ENCODE peak calls at places on chromosomes 6 and 20, in seven cellular contexts. N is CD4-positive, alpha-beta T cell; W is GM23338; E is psoas muscle; Y is thoracic aorta; M is tibial artery; I is RWPE1. X is an unnamed sample.

GRCh38 chr6:158033751-158034702 is 52.4 kb downstream of the SYNJ2 start:
- DNase-seq in N (no peak), W (no peak), E (no peak), Y (no peak), M (peak), I (no peak), X (no peak)

GRCh38 chr6:52384145-52384766 is 22.3 kb downstream of the PAQR8 start:
- DNase-seq in N (no peak), W (no peak), E (no peak), Y (no peak), M (no peak), I (no peak), X (no peak)

GRCh38 chr6:131923356-131923755 is 27.8 kb downstream of the CCN2 start:
- DNase-seq in N (no peak), W (peak), E (peak), Y (no peak), M (no peak), I (no peak), X (no peak)

GRCh38 chr6:153032255-153032882 is 29.9 kb upstream of the MTRF1L start:
- DNase-seq in N (no peak), W (peak), E (no peak), Y (no peak), M (no peak), I (peak), X (no peak)

GRCh38 chr6:39051399-39052122 is 3.0 kb downstream of the GLP1R start:
- DNase-seq in N (no peak), W (no peak), E (no peak), Y (no peak), M (no peak), I (no peak), X (no peak)

GRCh38 chr6:90493332-90493731 is 93.5 kb downstream of the MAP3K7 start:
- DNase-seq in N (no peak), W (no peak), E (no peak), Y (no peak), M (no peak), I (no peak), X (no peak)

GRCh38 chr20:18188446-18188845 is 50.8 kb downstream of the KAT14 start:
- DNase-seq in N (no peak), W (no peak), E (no peak), Y (no peak), M (no peak), I (no peak), X (no peak)

GRCh38 chr6:5173862-5174643 is 86.7 kb downstream of the LYRM4 start:
- DNase-seq in N (peak), W (peak), E (no peak), Y (no peak), M (no peak), I (no peak), X (peak)

GRCh38 chr20:3563548-3564177 is 92.8 kb downstream of the ATRN start:
- DNase-seq in N (no peak), W (peak), E (no peak), Y (no peak), M (no peak), I (peak), X (no peak)

GRCh38 chr20:41570552-41570951 is 47.6 kb downstream of the CHD6 start:
- DNase-seq in N (no peak), W (no peak), E (no peak), Y (no peak), M (no peak), I (no peak), X (no peak)

GRCh38 chr6:31750411-31751022 is 10.7 kb downstream of the MSH5 start:
- DNase-seq in N (no peak), W (no peak), E (no peak), Y (no peak), M (no peak), I (no peak), X (no peak)

GRCh38 chr6:10901751-10902150 is 14.9 kb downstream of the SYCP2L start:
- DNase-seq in N (no peak), W (no peak), E (no peak), Y (no peak), M (no peak), I (no peak), X (no peak)

GRCh38 chr20:17849901-17850673 is 118.5 kb downstream of the SNX5 start:
- DNase-seq in N (no peak), W (no peak), E (peak), Y (peak), M (peak), I (peak), X (no peak)

GRCh38 chr20:22499475-22500174 is 84.7 kb downstream of the FOXA2 start:
- DNase-seq in N (no peak), W (no peak), E (no peak), Y (no peak), M (no peak), I (no peak), X (no peak)

GRCh38 chr6:30463651-30464618 is 25.4 kb upstream of the HLA-E start:
- DNase-seq in N (peak), W (peak), E (peak), Y (no peak), M (peak), I (no peak), X (peak)

GRCh38 chr6:149484733-149485700 is at the start of gene ZC3H12D:
- DNase-seq in N (peak), W (no peak), E (peak), Y (no peak), M (peak), I (no peak), X (peak)

GRCh38 chr6:20644667-20645370 is 110.6 kb downstream of the CDKAL1 start:
- DNase-seq in N (no peak), W (no peak), E (no peak), Y (no peak), M (no peak), I (no peak), X (no peak)

GRCh38 chr20:62486431-62486954 is 10.7 kb upstream of the GATA5 start:
- DNase-seq in N (no peak), W (no peak), E (no peak), Y (no peak), M (no peak), I (no peak), X (no peak)

GRCh38 chr20:10478930-10479329 is 43.8 kb downstream of the SLX4IP start:
- DNase-seq in N (no peak), W (no peak), E (no peak), Y (no peak), M (no peak), I (no peak), X (no peak)

GRCh38 chr6:83265384-83265783 is 72.2 kb downstream of the RWDD2A start:
- DNase-seq in N (no peak), W (no peak), E (no peak), Y (no peak), M (no peak), I (no peak), X (no peak)
- TF ChIP-seq CTCF in N (no peak), W (no peak), E (no peak), Y (no peak), M (no peak), I (no peak), X (no peak)

GRCh38 chr6:111464184-111464583 is 18.8 kb downstream of the REV3L start:
- DNase-seq in N (no peak), W (no peak), E (no peak), Y (no peak), M (no peak), I (no peak), X (no peak)
- H3K27ac ChIP-seq in N (no peak), W (no peak), E (no peak), Y (no peak), M (no peak), I (no peak), X (no peak)

GRCh38 chr6:144090384-144090783 is 5.0 kb downstream of the SF3B5 start:
- DNase-seq in N (no peak), W (no peak), E (no peak), Y (no peak), M (no peak), I (no peak), X (no peak)
- TF ChIP-seq CTCF in N (no peak), W (no peak), E (no peak), Y (no peak), M (no peak), I (no peak), X (no peak)

GRCh38 chr6:155340464-155341129 is 26.3 kb upstream of the TFB1M start:
- DNase-seq in N (no peak), W (peak), E (no peak), Y (no peak), M (no peak), I (no peak), X (no peak)

GRCh38 chr6:155346957-155347356 is 32.7 kb upstream of the TFB1M start:
- DNase-seq in N (no peak), W (no peak), E (no peak), Y (no peak), M (no peak), I (no peak), X (no peak)

GRCh38 chr6:155341130-155341828 is 27.0 kb upstream of the TFB1M start:
- DNase-seq in N (no peak), W (no peak), E (no peak), Y (no peak), M (no peak), I (no peak), X (no peak)

GRCh38 chr6:155347800-155348199 is 33.5 kb upstream of the TFB1M start:
- DNase-seq in N (no peak), W (no peak), E (no peak), Y (no peak), M (no peak), I (no peak), X (no peak)

DNA sequence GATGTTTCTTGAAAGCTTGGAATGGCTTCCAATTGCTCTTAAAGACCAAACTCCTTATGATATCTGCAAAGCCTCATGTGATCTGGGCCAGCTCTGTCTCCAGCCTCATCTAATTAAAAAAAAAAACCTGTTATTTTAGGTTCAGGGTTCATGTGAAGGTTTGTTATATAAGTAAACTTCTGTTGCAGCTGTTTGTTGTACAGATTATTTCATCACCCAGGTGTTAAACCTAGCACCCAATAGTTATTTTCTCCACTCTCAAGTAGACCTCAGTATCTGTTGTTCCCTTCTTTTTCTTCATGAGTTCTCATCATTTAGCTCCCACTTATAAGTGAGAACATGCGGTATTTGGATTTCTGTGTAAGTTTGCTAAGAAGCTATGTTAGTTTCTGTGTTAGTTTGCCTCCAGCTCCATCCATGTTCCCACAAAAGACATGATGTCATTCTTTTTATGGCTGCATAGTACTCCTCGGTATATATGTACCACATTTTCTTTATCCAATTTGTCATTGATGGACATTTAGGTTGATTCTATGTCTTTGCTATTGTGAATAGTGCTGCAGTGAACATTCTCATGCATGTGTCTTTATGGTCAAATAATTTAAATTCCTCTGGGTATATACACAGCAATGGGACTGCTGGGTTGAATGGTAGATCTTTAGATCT is 30.2 kb upstream of the TFB1M start:
- DNase-seq in N (no peak), W (no peak), E (no peak), Y (no peak), M (no peak), I (no peak), X (no peak)
- H3K27ac ChIP-seq in N (no peak), W (no peak), E (no peak), Y (no peak), M (no peak), I (no peak), X (no peak)

X was measured in CD8-positive, alpha-beta T cell.